ENCODE peak calls at places on chromosomes 6 and 20, in seven cellular contexts. Y is heart left ventricle, I is sigmoid colon, C is NB4, V is A549, P is tibial nerve, S is uterus. T is an unnamed sample.

GRCh38 chr6:152399409-152399808 is 237.8 kb downstream of the SYNE1 start:
- DNase-seq in S (no peak), C (no peak), V (no peak), P (no peak), I (peak; percentile 68), Y (no peak), T (no peak)

GRCh38 chr6:28488916-28489365 is 26.7 kb downstream of the GPX6 start:
- DNase-seq in I (no peak), C (peak; percentile 86), S (peak; percentile 58), V (peak; percentile 76), P (peak; percentile 7), Y (no peak), T (no peak)

GRCh38 chr20:23212482-23212881 is 126.4 kb upstream of the CD93 start:
- DNase-seq in I (no peak), S (no peak), P (no peak), V (no peak), Y (no peak), C (no peak), T (no peak)

GRCh38 chr6:10951675-10952282 is 64.9 kb downstream of the SYCP2L start:
- DNase-seq in S (no peak), C (peak; percentile 43), V (peak; percentile 46), Y (no peak), P (no peak), I (no peak), T (no peak)

GRCh38 chr6:170552765-170553685 is at the start of gene PSMB1:
- DNase-seq in S (peak; percentile 95), I (peak; percentile 97), P (peak; percentile 93), C (peak; percentile 97), Y (peak; percentile 96), V (peak; percentile 95), T (peak; percentile 33)

GRCh38 chr6:134253681-134254080 is 64.2 kb downstream of the SGK1 start:
- DNase-seq in P (no peak), I (no peak), Y (no peak), C (no peak), V (no peak), S (no peak), T (no peak)

GRCh38 chr6:9527679-9528286 is 887.1 kb downstream of the TFAP2A start:
- DNase-seq in I (no peak), C (peak; percentile 60), S (no peak), Y (no peak), P (no peak), V (no peak), T (no peak)

GRCh38 chr6:146578054-146578453 is 20.7 kb upstream of the ADGB start:
- DNase-seq in I (no peak), Y (no peak), C (no peak), P (no peak), S (no peak), V (no peak), T (no peak)

GRCh38 chr6:129766959-129767728 is 57.2 kb upstream of the ARHGAP18 start:
- DNase-seq in S (no peak), I (peak; percentile 59), C (peak; percentile 84), P (no peak), Y (no peak), V (no peak), T (no peak)

GRCh38 chr6:44266347-44266746 is 996 bp upstream of the NFKBIE start:
- DNase-seq in V (no peak), I (no peak), P (no peak), Y (no peak), C (no peak), S (no peak), T (peak; percentile 66)

GRCh38 chr20:56735087-56735642 is 106.1 kb downstream of the TFAP2C start:
- DNase-seq in V (no peak), P (no peak), C (no peak), Y (no peak), S (no peak), I (peak; percentile 84), T (no peak)

GRCh38 chr20:44355503-44356352 is at the start of gene HNF4A:
- DNase-seq in P (no peak), I (no peak), Y (no peak), V (peak; percentile 50), S (no peak), C (no peak), T (no peak)
- TF ChIP-seq POLR2A in P (no peak), I (peak; percentile 71), Y (no peak), V (peak; percentile 29), S (no peak), C (no peak), T (no peak)

DNA sequence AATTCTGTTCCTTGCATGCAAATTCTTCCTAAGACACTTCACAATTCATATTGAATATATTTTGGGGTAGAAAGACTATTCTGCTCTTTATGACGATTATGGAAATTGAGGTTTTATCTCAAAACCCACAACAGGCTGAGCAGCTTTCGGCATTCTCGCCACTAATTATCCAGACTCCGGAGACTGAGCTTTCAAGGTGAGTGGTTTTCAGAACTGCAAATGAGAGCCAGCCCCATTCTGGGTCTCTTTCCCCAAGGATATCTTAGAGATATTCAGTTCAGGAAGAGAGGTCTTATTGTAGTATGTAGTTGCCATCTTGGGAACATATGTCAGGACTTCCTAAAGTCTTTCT is 21.7 kb upstream of the AKIRIN2 start:
- DNase-seq in P (no peak), C (no peak), I (no peak), V (no peak), Y (no peak), S (no peak), T (no peak)
- TF ChIP-seq POLR2A in P (no peak), C (no peak), I (no peak), V (no peak), Y (no peak), S (no peak), T (no peak)

DNA sequence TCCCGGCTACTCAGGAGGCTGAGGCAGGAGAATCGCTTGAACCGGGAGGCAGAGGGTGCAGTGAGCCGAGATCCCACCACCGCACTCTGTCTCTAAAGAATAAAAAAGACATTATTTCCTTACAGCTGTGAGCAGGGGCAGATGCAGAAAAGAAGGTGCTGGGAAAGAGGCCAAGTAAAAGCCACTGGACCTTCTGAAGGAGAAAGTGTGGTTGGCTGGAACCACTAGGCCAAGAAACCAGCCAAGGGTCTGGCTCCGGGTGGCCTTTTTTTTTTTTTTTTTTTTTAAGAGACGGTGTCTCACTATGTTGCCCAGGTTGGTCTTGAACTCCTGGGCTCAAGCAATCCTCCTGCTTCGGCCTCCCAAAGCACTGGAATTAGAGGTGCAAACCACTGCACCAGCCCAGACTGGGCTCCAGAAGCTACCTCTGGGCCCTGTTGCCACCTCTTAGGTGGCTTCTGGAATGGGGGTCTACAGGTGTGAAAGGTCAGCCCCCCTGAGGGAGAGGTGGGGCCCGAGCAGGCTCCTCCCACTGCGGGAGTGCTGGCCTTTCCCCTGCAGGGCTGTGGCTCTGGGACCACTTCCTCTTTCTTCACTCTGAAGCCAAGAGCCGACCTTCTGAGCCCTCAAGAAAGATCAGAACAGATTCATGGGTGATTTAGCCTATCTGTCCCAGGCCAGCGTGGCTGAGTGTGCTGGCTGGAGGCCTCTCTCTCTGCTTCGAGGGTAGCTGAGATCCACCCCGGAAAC is at the start of gene FGD2:
- DNase-seq in C (peak; percentile 85), Y (no peak), I (no peak), V (no peak), S (no peak), P (no peak), T (peak; percentile 93)
- TF ChIP-seq POLR2A in C (no peak), Y (no peak), I (no peak), V (no peak), S (no peak), P (no peak), T (peak; percentile 76)

DNA sequence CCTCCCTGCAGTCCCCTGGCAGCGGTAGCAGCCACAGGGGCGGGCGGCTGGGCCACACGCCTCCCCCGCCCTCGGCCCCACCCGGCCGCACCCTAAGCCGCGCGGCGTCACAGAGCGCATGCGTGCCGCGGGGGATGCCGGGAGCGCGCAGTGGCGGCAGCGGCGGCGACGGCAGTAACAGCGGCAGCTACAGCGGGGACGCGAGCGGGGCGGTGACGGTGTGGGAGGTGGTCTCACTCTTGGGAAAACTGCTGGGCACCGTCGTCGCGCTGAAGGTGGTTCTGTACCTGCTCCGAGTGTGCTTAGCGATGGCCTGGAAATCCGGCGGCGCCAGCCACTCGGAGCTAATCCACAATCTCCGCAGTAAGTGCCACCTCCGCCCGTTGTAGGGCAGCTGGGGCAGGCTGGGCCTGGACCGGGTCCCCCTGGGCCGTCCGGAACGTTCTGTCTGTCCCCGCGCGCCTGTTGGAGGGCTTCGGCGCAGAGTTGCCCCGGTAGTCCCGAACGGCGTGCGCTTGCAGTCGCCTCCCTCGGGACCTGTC is at the start of gene PCMT1:
- DNase-seq in V (peak; percentile 89), I (peak; percentile 94), P (peak; percentile 70), S (peak; percentile 84), C (peak; percentile 97), Y (peak; percentile 95), T (peak; percentile 81)
- TF ChIP-seq POLR2A in V (peak; percentile 74), I (peak; percentile 67), P (peak; percentile 75), S (peak; percentile 77), C (peak; percentile 73), Y (no peak), T (peak; percentile 79)

DNA sequence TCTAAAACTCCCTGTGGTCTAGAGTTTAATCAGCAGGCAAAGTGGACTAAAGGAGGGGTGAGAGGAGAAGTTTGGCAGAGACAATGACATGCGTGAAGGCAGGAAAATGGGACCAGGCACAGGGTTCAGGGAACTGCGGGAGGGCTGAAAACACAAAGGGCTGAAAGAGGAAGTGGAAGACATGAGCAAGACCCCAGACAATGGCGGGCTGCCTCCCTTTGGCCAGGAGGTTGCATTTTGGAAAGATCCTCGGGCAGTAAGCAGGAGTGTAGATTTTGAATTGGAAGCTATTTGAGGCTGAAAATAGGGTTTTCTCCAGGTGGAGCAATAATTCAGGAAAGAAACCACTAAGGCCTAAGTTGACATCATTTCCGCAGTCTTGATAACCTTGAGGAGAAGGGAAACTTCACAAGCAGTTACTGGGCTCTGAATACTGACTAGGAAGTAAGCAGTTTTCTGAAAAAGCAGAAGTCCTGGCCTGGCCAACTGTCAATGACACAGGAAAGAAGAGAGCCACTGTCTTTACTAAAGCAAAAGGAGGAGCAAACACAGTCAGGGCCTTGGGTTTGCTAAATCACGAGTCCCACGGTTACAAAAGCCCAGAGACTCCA is 3.4 kb downstream of the LY86 start:
- DNase-seq in V (no peak), Y (peak; percentile 36), S (no peak), C (peak; percentile 98), P (peak; percentile 48), I (no peak), T (no peak)
- TF ChIP-seq POLR2A in V (no peak), Y (no peak), S (no peak), C (no peak), P (no peak), I (no peak), T (no peak)

DNA sequence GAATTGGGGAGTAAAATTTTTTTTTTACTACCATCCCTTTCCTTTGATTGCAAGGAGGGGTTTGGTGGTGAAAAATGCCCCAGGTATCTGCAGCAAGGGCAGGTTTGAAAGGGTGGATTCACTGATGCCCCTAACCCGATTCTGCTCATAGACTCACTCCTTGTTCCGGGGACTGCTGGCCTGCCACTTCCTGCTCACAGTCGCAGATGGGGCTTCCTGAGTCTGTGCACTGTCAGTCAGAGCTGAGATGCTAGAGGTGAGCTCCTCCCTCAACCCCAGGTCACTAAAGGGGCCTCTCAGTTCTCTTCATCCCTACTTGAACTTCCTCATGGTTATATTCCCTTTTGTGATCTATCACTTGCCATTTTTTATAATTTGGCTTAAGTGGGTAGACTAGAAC is 357.9 kb downstream of the FARS2 start:
- DNase-seq in C (no peak), P (no peak), S (no peak), V (no peak), Y (no peak), I (no peak), T (no peak)
- TF ChIP-seq POLR2A in C (no peak), P (no peak), S (no peak), V (no peak), Y (no peak), I (no peak), T (no peak)

GRCh38 chr20:33037456-33037855 is 6.0 kb downstream of the BPIFB6 start:
- DNase-seq in I (no peak), V (no peak), S (no peak), C (no peak), Y (no peak), P (no peak), T (no peak)
- TF ChIP-seq POLR2A in I (no peak), V (no peak), S (no peak), C (no peak), Y (no peak), P (no peak), T (no peak)

T was measured in GM12892.